ENCODE peak calls at places on chromosome 12, in eight cellular contexts. K is CD8-positive, alpha-beta T cell; C is lower lobe of right lung; L is PC-9; P is MM.1S; X is mammary epithelial cell; E is aorta; M is fibroblast of lung. N is an unnamed sample.
A peak's percentile ranks its signal among the peaks of the same experiment; 100 is the strongest.

GRCh38 chr12:120117961-120118709 is 1.6 kb upstream of the RAB35 start:
- DNase-seq in K (no peak), X (peak; percentile 66), M (peak; percentile 39), C (no peak), P (no peak), L (peak; percentile 48), E (no peak), N (no peak)

GRCh38 chr12:116559080-116559329 is 176 bp upstream of the MAP1LC3B2 start:
- DNase-seq in M (no peak), E (no peak), C (no peak), K (no peak), L (no peak), P (peak; percentile 52), X (no peak), N (no peak)

GRCh38 chr12:102059343-102059742 is 2.4 kb downstream of the WASHC3 start:
- DNase-seq in X (peak; percentile 12), C (no peak), P (no peak), L (no peak), K (no peak), M (no peak), E (no peak), N (peak; percentile 75)

GRCh38 chr12:52833922-52834726 is at the start of gene KRT79:
- DNase-seq in E (peak; percentile 32), C (no peak), M (no peak), P (no peak), X (no peak), L (no peak), K (no peak), N (no peak)

GRCh38 chr12:51846911-51847829 is 1.3 kb downstream of the FIGNL2 start:
- DNase-seq in P (no peak), L (no peak), M (peak; percentile 35), X (no peak), C (peak; percentile 56), E (no peak), K (peak; percentile 72), N (peak; percentile 67)

GRCh38 chr12:119235352-119235751 is 56.6 kb downstream of the HSPB8 start:
- DNase-seq in X (no peak), E (no peak), L (no peak), K (no peak), C (no peak), M (no peak), P (no peak), N (no peak)

GRCh38 chr12:37666069-37666781 is 650.3 kb upstream of the ALG10B start:
- DNase-seq in P (no peak), X (no peak), C (no peak), L (peak; percentile 3), K (no peak), M (no peak), E (no peak), N (peak; percentile 17)

GRCh38 chr12:127728729-127729128 is 538.2 kb upstream of the TMEM132C start:
- DNase-seq in E (no peak), X (no peak), M (no peak), K (no peak), L (no peak), P (no peak), C (no peak), N (no peak)

GRCh38 chr12:57272337-57273151 is 21.6 kb upstream of the STAC3 start:
- DNase-seq in M (peak; percentile 57), C (no peak), X (no peak), K (no peak), L (no peak), E (no peak), P (no peak), N (no peak)

GRCh38 chr12:111170559-111170958 is 198.3 kb downstream of the PHETA1 start:
- DNase-seq in L (no peak), C (no peak), K (no peak), X (no peak), M (no peak), P (no peak), E (no peak), N (no peak)

GRCh38 chr12:132513070-132513398 is 23.1 kb downstream of the FBRSL1 start:
- DNase-seq in L (no peak), K (no peak), C (no peak), E (no peak), X (no peak), M (peak; percentile 76), P (no peak), N (no peak)

GRCh38 chr12:13718271-13718670 is 263.1 kb downstream of the GRIN2B start:
- DNase-seq in C (no peak), P (no peak), E (no peak), K (no peak), X (no peak), M (no peak), L (no peak), N (no peak)

GRCh38 chr12:57518176-57518919 is 2.0 kb downstream of the DDIT3 start:
- DNase-seq in C (no peak), E (no peak), P (no peak), L (no peak), M (no peak), X (no peak), K (no peak), N (no peak)

GRCh38 chr12:111393700-111394275 is 11.9 kb upstream of the SH2B3 start:
- DNase-seq in X (no peak), K (no peak), C (peak; percentile 89), P (no peak), L (no peak), E (peak; percentile 85), M (no peak), N (no peak)

GRCh38 chr12:53078425-53079225 is 565 bp downstream of the SPRYD3 start:
- DNase-seq in E (no peak), M (peak; percentile 35), X (peak; percentile 51), P (peak; percentile 70), L (no peak), C (no peak), K (no peak), N (no peak)

GRCh38 chr12:76878045-76878898 is 547 bp downstream of the CSRP2 start:
- DNase-seq in L (peak; percentile 3), P (peak; percentile 17), M (peak; percentile 44), E (peak; percentile 51), C (peak; percentile 48), K (no peak), X (peak; percentile 35), N (peak; percentile 58)

GRCh38 chr12:89067436-89067835 is 284.9 kb downstream of the DUSP6 start:
- DNase-seq in M (peak; percentile 93), L (no peak), P (no peak), X (peak; percentile 95), C (no peak), K (no peak), E (no peak), N (no peak)

DNA sequence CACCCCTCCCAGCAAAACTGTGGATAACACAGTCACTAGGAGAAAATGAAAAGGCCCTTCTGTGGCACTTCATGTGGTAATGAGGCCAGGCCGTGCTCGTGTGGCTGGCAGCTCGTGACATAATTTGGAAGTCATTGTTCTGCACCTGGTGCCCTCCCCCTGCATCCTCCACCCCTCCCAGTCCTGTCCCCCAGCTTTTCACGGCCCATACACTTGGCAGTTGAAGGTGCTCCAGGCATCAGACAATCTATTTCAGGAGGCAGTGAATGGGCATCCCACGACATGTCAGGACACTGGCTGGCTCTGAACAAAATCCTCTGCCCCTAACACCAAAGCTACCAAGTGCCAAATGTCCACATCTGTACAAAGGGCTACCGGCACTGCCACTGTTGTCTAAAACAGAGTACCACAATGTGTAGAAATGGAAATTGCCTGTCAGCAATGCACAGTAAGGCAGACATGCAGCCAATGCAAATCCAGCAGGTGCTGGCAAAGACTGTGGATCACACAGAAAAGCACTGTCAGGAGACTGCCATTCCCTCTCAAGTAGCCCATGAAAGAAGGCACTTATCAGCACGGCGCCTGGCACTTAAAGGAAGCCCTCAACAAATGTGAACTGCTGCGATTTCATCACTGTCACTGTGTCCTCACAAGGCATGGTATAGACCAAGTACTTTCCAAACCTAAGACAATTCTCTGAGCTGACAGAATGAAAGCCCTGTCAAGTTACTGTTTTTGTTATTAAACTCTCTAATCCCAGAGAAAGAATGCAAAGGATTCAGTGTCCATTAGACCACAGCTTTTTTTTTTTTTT is 39.1 kb downstream of the CORO1C start:
- DNase-seq in X (no peak), M (peak; percentile 49), L (peak; percentile 4), C (peak; percentile 59), K (no peak), E (no peak), P (peak; percentile 80), N (no peak)
- H3K4me3 ChIP-seq in X (no peak overlapping the region), M (peak overlapping the region; percentile 1), L (no peak overlapping the region), C (no peak overlapping the region), K (no peak overlapping the region), E (no peak overlapping the region), P (peak overlapping the region; percentile 55), N (no peak overlapping the region)

DNA sequence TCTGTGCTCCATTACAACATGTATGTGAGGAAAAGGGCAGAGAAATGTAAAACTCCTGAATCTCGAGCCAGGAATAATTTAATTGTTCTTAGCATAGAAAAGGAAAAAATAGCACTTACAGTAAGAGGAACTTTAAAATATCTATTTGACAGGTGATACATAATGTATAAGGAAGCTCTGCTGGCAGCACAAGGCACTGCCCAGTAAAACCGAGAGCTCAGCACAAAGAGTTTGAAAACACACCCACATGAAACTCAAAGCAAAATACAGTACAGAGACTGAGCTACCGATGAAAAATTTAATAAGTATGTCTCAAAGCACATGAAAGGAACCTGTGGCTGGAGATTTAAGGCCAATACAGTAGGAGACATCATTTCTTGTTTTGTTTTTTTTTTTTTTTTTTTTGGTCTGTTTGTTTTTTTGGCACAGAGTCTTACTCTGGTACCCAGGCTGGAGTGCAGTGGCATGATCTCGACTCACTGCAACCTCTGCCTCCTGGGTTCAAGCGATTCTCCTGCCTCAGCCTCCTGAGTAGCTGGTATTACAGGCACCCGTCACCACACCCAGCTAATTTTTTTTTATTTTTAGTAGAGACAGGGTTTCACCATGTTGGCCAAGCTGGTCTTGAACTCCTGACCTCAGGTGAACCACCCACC is 19.2 kb downstream of the CLIP1 start:
- DNase-seq in X (no peak), C (no peak), P (peak; percentile 25), E (no peak), M (no peak), L (no peak), K (no peak), N (no peak)
- H3K4me1 ChIP-seq in X (peaks cover 34% of the 10 kb centered on the region), C (peaks cover 39% of the 10 kb centered on the region), P (no peaks in the 10 kb centered on the region), E (no peaks in the 10 kb centered on the region), M (peaks cover 13% of the 10 kb centered on the region), L (peaks cover 41% of the 10 kb centered on the region), K (peaks cover 6% of the 10 kb centered on the region), N (peaks cover 52% of the 10 kb centered on the region)

GRCh38 chr12:49111206-49111605 is 559 bp upstream of the LMBR1L start:
- DNase-seq in K (no peak), X (no peak), P (no peak), L (no peak), C (no peak), M (peak; percentile 18), E (no peak), N (no peak)
- H3K4me3 ChIP-seq in K (peak overlapping the region; percentile 92), X (peak overlapping the region; percentile 81), P (peak overlapping the region; percentile 94), L (peak overlapping the region; percentile 92), C (peak overlapping the region; percentile 82), M (peak overlapping the region; percentile 88), E (no peak overlapping the region), N (peak overlapping the region; percentile 35)

DNA sequence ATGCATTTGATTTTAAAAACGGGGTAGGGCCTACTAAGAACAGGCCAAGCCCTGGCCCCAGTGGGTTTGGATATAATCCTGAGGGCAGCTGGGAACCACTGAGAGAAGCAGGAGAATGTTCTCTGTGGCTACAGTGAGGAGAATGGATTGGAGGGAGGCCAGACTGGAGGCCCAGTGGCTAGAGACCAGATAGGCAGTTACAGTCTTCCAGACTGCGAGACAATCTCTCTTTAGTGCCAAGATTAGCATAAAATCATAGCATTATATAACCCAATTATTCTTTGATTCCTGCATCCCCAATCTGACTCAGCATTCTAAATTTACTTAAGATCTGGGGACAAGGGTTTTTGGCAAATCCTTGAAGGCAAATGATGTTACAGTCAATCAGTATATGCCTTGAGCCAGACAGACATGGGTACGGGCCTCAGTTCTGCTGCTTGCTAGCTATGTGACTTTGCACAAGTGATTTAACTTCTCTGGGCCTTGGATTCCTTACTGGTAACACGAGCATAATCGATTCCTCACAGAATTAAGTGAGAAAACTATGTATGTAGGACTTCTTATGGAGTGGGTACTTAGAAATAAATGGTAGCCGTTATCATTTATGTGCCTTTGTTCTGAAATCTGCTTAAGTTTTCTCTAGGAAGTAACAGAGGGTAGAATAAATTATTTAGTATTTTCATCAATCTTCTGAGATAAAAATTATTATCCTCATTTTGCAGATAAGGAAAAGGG is 18.3 kb downstream of the NINJ2 start:
- DNase-seq in L (no peak), K (no peak), C (no peak), M (peak; percentile 65), X (no peak), E (no peak), P (no peak), N (no peak)
- H3K4me1 ChIP-seq in L (peaks cover 36% of the 10 kb centered on the region), K (peaks cover 17% of the 10 kb centered on the region), C (peaks cover 58% of the 10 kb centered on the region), M (peaks cover 22% of the 10 kb centered on the region), X (peaks cover 7% of the 10 kb centered on the region), E (no peaks in the 10 kb centered on the region), P (peaks cover 13% of the 10 kb centered on the region), N (peaks cover 20% of the 10 kb centered on the region)

N was measured in Caco-2.